ENCODE peak calls at places on chromosomes 3 and 15, in seven cellular contexts. I is colonic mucosa, S is MM.1S, X is mucosa of descending colon, T is tibial nerve, G is cardiac muscle cell, H is Panc1. Y is an unnamed sample.

GRCh38 chr3:99577160-99577559 is 61.2 kb upstream of the COL8A1 start:
- DNase-seq in I (no peak), S (no peak), X (no peak), T (no peak), G (no peak), H (no peak), Y (no peak)

GRCh38 chr3:877001-877400 is 215.8 kb upstream of the CNTN6 start:
- DNase-seq in I (no peak), S (no peak), X (no peak), T (no peak), G (no peak), H (no peak), Y (no peak)

GRCh38 chr3:56157693-56158092 is 310.6 kb downstream of the ERC2 start:
- DNase-seq in I (no peak), S (peak; percentile 50), X (no peak), T (peak; percentile 15), G (no peak), H (no peak), Y (no peak)

GRCh38 chr3:62755285-62755684 is 119.9 kb downstream of the CADPS start:
- DNase-seq in I (no peak), S (no peak), X (no peak), T (no peak), G (no peak), H (no peak), Y (no peak)

GRCh38 chr3:62238003-62238402 is 135.3 kb downstream of the FEZF2 start:
- DNase-seq in I (no peak), S (peak; percentile 83), X (no peak), T (no peak), G (no peak), H (no peak), Y (no peak)

GRCh38 chr3:113495035-113495434 is 19.9 kb downstream of the SPICE1 start:
- DNase-seq in I (peak; percentile 55), S (peak; percentile 72), X (no peak), T (no peak), G (peak; percentile 8), H (no peak), Y (no peak)

GRCh38 chr3:129429080-129429451 is 630 bp upstream of the EFCAB12 start:
- DNase-seq in I (no peak), S (no peak), X (no peak), T (no peak), G (no peak), H (no peak), Y (no peak)

GRCh38 chr15:75955720-75956119 is 52.0 kb downstream of the FBXO22 start:
- DNase-seq in I (no peak), S (no peak), X (no peak), T (no peak), G (no peak), H (no peak), Y (no peak)

GRCh38 chr3:133887075-133887950 is 8.4 kb downstream of the RAB6B start:
- DNase-seq in I (peak; percentile 12), S (no peak), X (no peak), T (no peak), G (no peak), H (no peak), Y (peak; percentile 26)

GRCh38 chr3:184110316-184110725 is 13.5 kb downstream of the HTR3E start:
- DNase-seq in I (no peak), S (no peak), X (no peak), T (no peak), G (no peak), H (peak; percentile 71), Y (no peak)

GRCh38 chr15:74392402-74392876 is 25.0 kb upstream of the CYP11A1 start:
- DNase-seq in I (no peak), S (peak; percentile 2), X (no peak), T (no peak), G (no peak), H (no peak), Y (no peak)

GRCh38 chr3:97882975-97883598 is 61.3 kb downstream of the CRYBG3 start:
- DNase-seq in I (no peak), S (no peak), X (no peak), T (no peak), G (no peak), H (no peak), Y (no peak)

GRCh38 chr3:114442251-114442650 is 148.4 kb downstream of the TIGIT start:
- DNase-seq in I (no peak), S (no peak), X (no peak), T (no peak), G (no peak), H (no peak), Y (no peak)

GRCh38 chr3:82308755-82309154 is 547.3 kb upstream of the GBE1 start:
- DNase-seq in I (no peak), S (no peak), X (no peak), T (no peak), G (no peak), H (no peak), Y (no peak)

GRCh38 chr3:119555309-119555735 is 4.1 kb downstream of the CD80 start:
- DNase-seq in I (no peak), S (no peak), X (no peak), T (no peak), G (no peak), H (no peak), Y (no peak)

GRCh38 chr15:43187544-43188155 is 2.4 kb downstream of the CCNDBP1 start:
- DNase-seq in I (no peak), S (peak; percentile 76), X (no peak), T (no peak), G (peak; percentile 57), H (no peak), Y (no peak)

GRCh38 chr3:172709776-172710708 is 825 bp downstream of the NCEH1 start:
- DNase-seq in I (peak; percentile 54), S (peak; percentile 28), X (peak; percentile 60), T (peak; percentile 18), G (peak; percentile 60), H (no peak), Y (peak; percentile 62)

GRCh38 chr15:85580914-85581313 is 200.5 kb downstream of the AKAP13 start:
- DNase-seq in I (peak; percentile 69), S (no peak), X (peak; percentile 73), T (no peak), G (no peak), H (no peak), Y (peak; percentile 72)

GRCh38 chr15:57251941-57252340 is 124.4 kb upstream of the CGNL1 start:
- DNase-seq in I (no peak), S (no peak), X (no peak), T (no peak), G (no peak), H (no peak), Y (no peak)

GRCh38 chr3:81295906-81296305 is 465.5 kb downstream of the GBE1 start:
- DNase-seq in I (no peak), S (no peak), X (no peak), T (no peak), G (no peak), H (no peak), Y (no peak)

GRCh38 chr3:177591371-177591770 is 394.1 kb upstream of the TBL1XR1 start:
- DNase-seq in I (no peak), S (no peak), X (no peak), T (no peak), G (no peak), H (no peak), Y (no peak)

GRCh38 chr3:14227866-14228265 is 49.2 kb downstream of the LSM3 start:
- DNase-seq in I (peak; percentile 24), S (no peak), X (no peak), T (no peak), G (no peak), H (no peak), Y (peak; percentile 42)

GRCh38 chr3:159417761-159418160 is 570.9 kb upstream of the IL12A start:
- DNase-seq in I (no peak), S (no peak), X (no peak), T (no peak), G (no peak), H (no peak), Y (no peak)

GRCh38 chr3:127031845-127032244 is 48.9 kb downstream of the PLXNA1 start:
- DNase-seq in I (no peak), S (no peak), X (no peak), T (no peak), G (no peak), H (no peak), Y (no peak)

GRCh38 chr15:68402432-68403160 is 29.4 kb downstream of the ITGA11 start:
- DNase-seq in I (no peak), S (no peak), X (no peak), T (no peak), G (no peak), H (no peak), Y (peak; percentile 39)

DNA sequence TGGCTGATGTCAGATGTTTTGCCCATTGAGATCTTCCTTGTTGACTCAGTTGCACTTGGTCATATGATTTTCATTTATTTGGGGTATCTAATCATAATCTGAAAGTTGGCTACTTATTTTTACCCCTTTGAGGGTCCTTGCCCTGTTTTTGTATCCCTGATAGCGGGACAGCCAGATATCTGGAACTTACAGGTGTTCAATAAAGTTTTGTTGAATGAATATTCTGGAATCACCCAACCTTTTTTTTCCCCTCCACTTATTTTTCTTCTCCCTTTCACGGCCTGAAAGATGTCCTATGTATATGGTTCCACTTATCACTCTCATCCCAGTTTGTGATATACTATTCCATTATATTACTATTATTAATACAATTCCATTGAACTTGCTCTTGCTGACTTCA is 12.8 kb downstream of the CTNNB1 start:
- DNase-seq in I (no peak), S (no peak), X (no peak), T (no peak), G (no peak), H (no peak), Y (no peak)
- H3K4me1 ChIP-seq in I (peaks cover 3% of the 10 kb centered on the region), S (no peaks in the 10 kb centered on the region), X (peaks cover 18% of the 10 kb centered on the region), T (peaks cover 75% of the 10 kb centered on the region), G (peaks cover 57% of the 10 kb centered on the region), H (peaks cover 21% of the 10 kb centered on the region), Y (no peaks in the 10 kb centered on the region)

DNA sequence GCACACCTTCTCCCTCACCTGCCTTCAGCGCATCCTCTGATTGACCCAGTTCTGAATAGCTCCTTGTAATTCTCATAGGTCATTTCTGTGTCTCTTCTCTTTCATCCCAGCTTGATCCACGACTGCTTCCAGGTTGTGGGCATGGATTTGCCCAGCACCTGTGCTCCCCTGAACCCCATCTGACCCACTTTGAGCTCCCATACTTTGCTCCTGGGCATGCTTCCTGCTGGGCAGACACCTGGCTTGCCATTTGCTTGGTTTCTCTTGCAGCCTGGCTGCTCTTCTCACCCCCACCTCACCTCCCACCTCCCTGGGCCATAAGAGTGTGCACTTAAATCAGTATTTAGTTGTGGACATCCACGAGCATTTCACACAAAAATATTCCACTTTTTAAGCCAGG is 635.5 kb downstream of the TBL1XR1 start:
- DNase-seq in I (no peak), S (no peak), X (no peak), T (no peak), G (no peak), H (no peak), Y (no peak)
- H3K4me3 ChIP-seq in I (no peak overlapping the region), S (no peak overlapping the region), X (no peak overlapping the region), T (no peak overlapping the region), G (no peak overlapping the region), H (no peak overlapping the region), Y (no peak overlapping the region)

GRCh38 chr15:31335991-31336942 is 9.6 kb downstream of the KLF13 start:
- DNase-seq in I (no peak), S (peak; percentile 3), X (no peak), T (no peak), G (no peak), H (no peak), Y (no peak)
- TF ChIP-seq CTCF in I (no peak), S (no peak), X (no peak), T (no peak), G (no peak), H (no peak), Y (no peak)

GRCh38 chr3:191809326-191809949 is 348.5 kb downstream of the PYDC2 start:
- DNase-seq in I (no peak), S (no peak), X (no peak), T (no peak), G (no peak), H (no peak), Y (no peak)

GRCh38 chr3:191802671-191803070 is 341.7 kb downstream of the PYDC2 start:
- DNase-seq in I (no peak), S (no peak), X (no peak), T (no peak), G (no peak), H (no peak), Y (no peak)

GRCh38 chr3:191804935-191805334 is 344.0 kb downstream of the PYDC2 start:
- DNase-seq in I (no peak), S (no peak), X (no peak), T (no peak), G (no peak), H (no peak), Y (no peak)
- H3K4me1 ChIP-seq in I (no peaks in the 10 kb centered on the region), S (no peaks in the 10 kb centered on the region), X (no peaks in the 10 kb centered on the region), T (no peaks in the 10 kb centered on the region), G (no peaks in the 10 kb centered on the region), H (no peaks in the 10 kb centered on the region), Y (no peaks in the 10 kb centered on the region)

Y was measured in Peyer's patch.